ENCODE peak calls at places on chromosomes 7 and 10, in seven cellular contexts. One of them, this sample, is unnamed.
A peak's percentile ranks its signal among the peaks of the same experiment; 100 is the strongest.

GRCh38 chr7:18900801-18901200 is 216.6 kb downstream of the TWIST1 start:
- DNase-seq in D721Med: no peak
- DNase-seq in left cardiac atrium: no peak
- DNase-seq in kidney glomerular epithelial cell: no peak
- DNase-seq in IMR-90: no peak
- DNase-seq in stimulated activated CD8-positive, alpha-beta memory T cell treated with anti-CD3 and anti-CD28 coated beads, Interleukin-12 subunit alpha, Interleukin-12 subunit beta, amount 100 ng/mL, for 1 hour: no peak
- DNase-seq in GM19239: no peak
- DNase-seq in this sample: no peak

GRCh38 chr7:143210541-143210940 is 11.3 kb upstream of the TAS2R40 start:
- DNase-seq in GM19239: no peak
- DNase-seq in left cardiac atrium: no peak
- DNase-seq in D721Med: no peak
- DNase-seq in IMR-90: no peak
- DNase-seq in kidney glomerular epithelial cell: no peak
- DNase-seq in stimulated activated CD8-positive, alpha-beta memory T cell treated with anti-CD3 and anti-CD28 coated beads, Interleukin-12 subunit alpha, Interleukin-12 subunit beta, amount 100 ng/mL, for 1 hour: no peak
- DNase-seq in this sample: no peak

GRCh38 chr10:48306870-48307531 is 524 bp downstream of the MAPK8 start:
- DNase-seq in D721Med: peak; percentile 32
- DNase-seq in kidney glomerular epithelial cell: peak; percentile 48
- DNase-seq in IMR-90: peak; percentile 35
- DNase-seq in GM19239: peak; percentile 33
- DNase-seq in stimulated activated CD8-positive, alpha-beta memory T cell treated with anti-CD3 and anti-CD28 coated beads, Interleukin-12 subunit alpha, Interleukin-12 subunit beta, amount 100 ng/mL, for 1 hour: peak; percentile 54
- DNase-seq in left cardiac atrium: peak; percentile 75
- DNase-seq in this sample: peak; percentile 62

GRCh38 chr10:84825330-84825729 is 496.9 kb downstream of the CCSER2 start:
- DNase-seq in left cardiac atrium: peak; percentile 42
- DNase-seq in GM19239: no peak
- DNase-seq in D721Med: no peak
- DNase-seq in kidney glomerular epithelial cell: peak; percentile 48
- DNase-seq in IMR-90: peak; percentile 12
- DNase-seq in stimulated activated CD8-positive, alpha-beta memory T cell treated with anti-CD3 and anti-CD28 coated beads, Interleukin-12 subunit alpha, Interleukin-12 subunit beta, amount 100 ng/mL, for 1 hour: no peak
- DNase-seq in this sample: no peak

GRCh38 chr10:70537398-70538194 is 59.0 kb downstream of the PALD1 start:
- DNase-seq in stimulated activated CD8-positive, alpha-beta memory T cell treated with anti-CD3 and anti-CD28 coated beads, Interleukin-12 subunit alpha, Interleukin-12 subunit beta, amount 100 ng/mL, for 1 hour: no peak
- DNase-seq in GM19239: no peak
- DNase-seq in IMR-90: no peak
- DNase-seq in left cardiac atrium: no peak
- DNase-seq in D721Med: peak; percentile 37
- DNase-seq in kidney glomerular epithelial cell: no peak
- DNase-seq in this sample: no peak

GRCh38 chr10:1050145-1050544 is 1.2 kb upstream of the IDI1 start:
- DNase-seq in left cardiac atrium: no peak
- DNase-seq in D721Med: no peak
- DNase-seq in GM19239: no peak
- DNase-seq in IMR-90: peak; percentile 42
- DNase-seq in kidney glomerular epithelial cell: no peak
- DNase-seq in stimulated activated CD8-positive, alpha-beta memory T cell treated with anti-CD3 and anti-CD28 coated beads, Interleukin-12 subunit alpha, Interleukin-12 subunit beta, amount 100 ng/mL, for 1 hour: no peak
- DNase-seq in this sample: no peak

GRCh38 chr10:68327889-68328786 is 3.7 kb upstream of the HNRNPH3 start:
- DNase-seq in GM19239: no peak
- DNase-seq in IMR-90: peak; percentile 60
- DNase-seq in left cardiac atrium: no peak
- DNase-seq in stimulated activated CD8-positive, alpha-beta memory T cell treated with anti-CD3 and anti-CD28 coated beads, Interleukin-12 subunit alpha, Interleukin-12 subunit beta, amount 100 ng/mL, for 1 hour: no peak
- DNase-seq in kidney glomerular epithelial cell: peak; percentile 40
- DNase-seq in D721Med: no peak
- DNase-seq in this sample: no peak

GRCh38 chr10:29189272-29189671 is 99.6 kb upstream of the LYZL1 start:
- DNase-seq in stimulated activated CD8-positive, alpha-beta memory T cell treated with anti-CD3 and anti-CD28 coated beads, Interleukin-12 subunit alpha, Interleukin-12 subunit beta, amount 100 ng/mL, for 1 hour: no peak
- DNase-seq in left cardiac atrium: no peak
- DNase-seq in GM19239: no peak
- DNase-seq in kidney glomerular epithelial cell: no peak
- DNase-seq in D721Med: no peak
- DNase-seq in IMR-90: no peak
- DNase-seq in this sample: no peak

GRCh38 chr10:48899781-48900180 is 39.9 kb downstream of the LRRC18 start:
- DNase-seq in IMR-90: no peak
- DNase-seq in stimulated activated CD8-positive, alpha-beta memory T cell treated with anti-CD3 and anti-CD28 coated beads, Interleukin-12 subunit alpha, Interleukin-12 subunit beta, amount 100 ng/mL, for 1 hour: no peak
- DNase-seq in left cardiac atrium: no peak
- DNase-seq in GM19239: no peak
- DNase-seq in kidney glomerular epithelial cell: no peak
- DNase-seq in D721Med: no peak
- DNase-seq in this sample: no peak

GRCh38 chr7:106521115-106521514 is 139.8 kb downstream of the CCDC71L start:
- DNase-seq in left cardiac atrium: no peak
- DNase-seq in D721Med: no peak
- DNase-seq in stimulated activated CD8-positive, alpha-beta memory T cell treated with anti-CD3 and anti-CD28 coated beads, Interleukin-12 subunit alpha, Interleukin-12 subunit beta, amount 100 ng/mL, for 1 hour: no peak
- DNase-seq in kidney glomerular epithelial cell: no peak
- DNase-seq in IMR-90: no peak
- DNase-seq in GM19239: peak; percentile 15
- DNase-seq in this sample: no peak

GRCh38 chr10:77197544-77197943 is 440.1 kb downstream of the KCNMA1 start:
- DNase-seq in IMR-90: no peak
- DNase-seq in kidney glomerular epithelial cell: no peak
- DNase-seq in GM19239: no peak
- DNase-seq in stimulated activated CD8-positive, alpha-beta memory T cell treated with anti-CD3 and anti-CD28 coated beads, Interleukin-12 subunit alpha, Interleukin-12 subunit beta, amount 100 ng/mL, for 1 hour: no peak
- DNase-seq in left cardiac atrium: no peak
- DNase-seq in D721Med: no peak
- DNase-seq in this sample: no peak

GRCh38 chr10:30036341-30036740 is 23.0 kb downstream of the JCAD start:
- DNase-seq in kidney glomerular epithelial cell: no peak
- DNase-seq in IMR-90: peak; percentile 40
- DNase-seq in D721Med: no peak
- DNase-seq in stimulated activated CD8-positive, alpha-beta memory T cell treated with anti-CD3 and anti-CD28 coated beads, Interleukin-12 subunit alpha, Interleukin-12 subunit beta, amount 100 ng/mL, for 1 hour: no peak
- DNase-seq in left cardiac atrium: no peak
- DNase-seq in GM19239: no peak
- DNase-seq in this sample: no peak

GRCh38 chr10:90007226-90007625 is 305.8 kb downstream of the KIF20B start:
- DNase-seq in kidney glomerular epithelial cell: no peak
- DNase-seq in GM19239: no peak
- DNase-seq in left cardiac atrium: no peak
- DNase-seq in stimulated activated CD8-positive, alpha-beta memory T cell treated with anti-CD3 and anti-CD28 coated beads, Interleukin-12 subunit alpha, Interleukin-12 subunit beta, amount 100 ng/mL, for 1 hour: no peak
- DNase-seq in D721Med: no peak
- DNase-seq in IMR-90: no peak
- DNase-seq in this sample: no peak

GRCh38 chr10:104796817-104797216 is 155.7 kb downstream of the SORCS3 start:
- DNase-seq in GM19239: no peak
- DNase-seq in kidney glomerular epithelial cell: no peak
- DNase-seq in stimulated activated CD8-positive, alpha-beta memory T cell treated with anti-CD3 and anti-CD28 coated beads, Interleukin-12 subunit alpha, Interleukin-12 subunit beta, amount 100 ng/mL, for 1 hour: no peak
- DNase-seq in D721Med: no peak
- DNase-seq in IMR-90: no peak
- DNase-seq in left cardiac atrium: no peak
- DNase-seq in this sample: no peak

GRCh38 chr10:127906548-127907377 is at the start of gene PTPRE:
- DNase-seq in left cardiac atrium: peak; percentile 85
- DNase-seq in stimulated activated CD8-positive, alpha-beta memory T cell treated with anti-CD3 and anti-CD28 coated beads, Interleukin-12 subunit alpha, Interleukin-12 subunit beta, amount 100 ng/mL, for 1 hour: peak; percentile 30
- DNase-seq in kidney glomerular epithelial cell: peak; percentile 56
- DNase-seq in IMR-90: peak; percentile 24
- DNase-seq in D721Med: no peak
- DNase-seq in GM19239: peak; percentile 62
- DNase-seq in this sample: peak; percentile 67

GRCh38 chr7:10724449-10724848 is 249.2 kb upstream of the PHF14 start:
- DNase-seq in GM19239: no peak
- DNase-seq in stimulated activated CD8-positive, alpha-beta memory T cell treated with anti-CD3 and anti-CD28 coated beads, Interleukin-12 subunit alpha, Interleukin-12 subunit beta, amount 100 ng/mL, for 1 hour: no peak
- DNase-seq in left cardiac atrium: no peak
- DNase-seq in IMR-90: no peak
- DNase-seq in D721Med: no peak
- DNase-seq in kidney glomerular epithelial cell: no peak
- DNase-seq in this sample: no peak